ENCODE peak calls at places on chromosomes 3 and 15, in ten cellular contexts. Q is stimulated activated CD8-positive, alpha-beta memory T cell treated with anti-CD3 and anti-CD28 coated beads, Interleukin-7, amount 100 ng/mL, for 1 hour; H is activated CD4-positive, CD25-positive, alpha-beta regulatory T cell treated with anti-CD3 and anti-CD28 coated beads, Interleukin-2, amount 50 U/mL, for 72 hours; V is fibroblast of the aortic adventitia; I is HT-29; C is amygdala; G is progenitor cell of endocrine pancreas; A is activated CD4-positive, alpha-beta T cell treated with anti-CD3 and anti-CD28 coated beads, Interleukin-2, amount 50 U/mL, for 24 hours; U is SIG-M5; R is foreskin melanocyte. P is an unnamed sample.
A peak's percentile ranks its signal among the peaks of the same experiment; 100 is the strongest.

GRCh38 chr3:37537914-37538691 is 323.6 kb upstream of the CTDSPL start:
- DNase-seq in A (no peak), U (no peak), R (no peak), V (peak; percentile 10), C (no peak), G (no peak), I (no peak), H (no peak), Q (no peak), P (no peak)

GRCh38 chr3:14425574-14426304 is 23.3 kb downstream of the SLC6A6 start:
- DNase-seq in Q (no peak), C (no peak), A (peak; percentile 37), U (no peak), H (no peak), R (no peak), G (no peak), V (no peak), I (no peak), P (no peak)

GRCh38 chr15:91694131-91694828 is 159.2 kb upstream of the SLCO3A1 start:
- DNase-seq in Q (no peak), U (no peak), A (no peak), I (no peak), H (no peak), R (no peak), C (no peak), G (no peak), V (peak; percentile 93), P (no peak)

GRCh38 chr15:47507221-47507985 is 209.9 kb upstream of the SEMA6D start:
- DNase-seq in H (no peak), A (no peak), I (no peak), C (no peak), U (no peak), V (no peak), Q (no peak), R (no peak), G (no peak), P (no peak)

GRCh38 chr3:2156244-2156847 is 57.7 kb downstream of the CNTN4 start:
- DNase-seq in H (no peak), A (no peak), R (no peak), U (no peak), I (peak; percentile 30), C (no peak), Q (no peak), G (peak; percentile 12), V (no peak), P (no peak)

GRCh38 chr3:165742351-165742750 is 94.9 kb downstream of the BCHE start:
- DNase-seq in A (no peak), V (no peak), G (no peak), R (no peak), U (no peak), H (no peak), C (no peak), Q (no peak), I (no peak), P (no peak)

GRCh38 chr15:101407439-101407838 is 82.1 kb downstream of the PCSK6 start:
- DNase-seq in I (no peak), G (no peak), Q (no peak), H (no peak), C (no peak), A (no peak), V (no peak), R (no peak), U (no peak), P (no peak)

GRCh38 chr15:39415634-39416033 is 165.2 kb upstream of the THBS1 start:
- DNase-seq in G (no peak), V (no peak), Q (no peak), R (no peak), A (no peak), I (no peak), H (no peak), C (no peak), U (no peak), P (no peak)

GRCh38 chr3:66473181-66473580 is 27.6 kb downstream of the LRIG1 start:
- DNase-seq in A (no peak), U (no peak), V (peak; percentile 47), I (no peak), R (no peak), G (no peak), C (no peak), Q (no peak), H (no peak), P (no peak)

GRCh38 chr15:66768984-66769383 is 66.9 kb downstream of the SMAD6 start:
- DNase-seq in H (no peak), V (no peak), Q (no peak), C (no peak), R (no peak), U (no peak), I (no peak), A (no peak), G (no peak), P (no peak)

GRCh38 chr3:140276698-140277097 is 341.7 kb downstream of the CLSTN2 start:
- DNase-seq in G (no peak), V (peak; percentile 26), R (no peak), H (no peak), A (no peak), C (no peak), Q (no peak), I (peak; percentile 49), U (no peak), P (no peak)

GRCh38 chr3:98536456-98537017 is 4.8 kb downstream of the GPR15 start:
- DNase-seq in H (no peak), I (no peak), G (no peak), V (no peak), C (no peak), Q (no peak), U (no peak), R (no peak), A (no peak), P (no peak)

GRCh38 chr3:183122257-183122932 is 23.1 kb upstream of the MCCC1 start:
- DNase-seq in V (peak; percentile 86), A (peak; percentile 8), U (peak; percentile 18), H (no peak), C (no peak), G (no peak), I (peak; percentile 59), R (no peak), Q (no peak), P (no peak)

GRCh38 chr3:142947799-142948575 is 15.5 kb downstream of the PAQR9 start:
- DNase-seq in Q (no peak), I (no peak), V (no peak), H (no peak), U (no peak), R (peak; percentile 29), G (no peak), C (no peak), A (peak; percentile 12), P (no peak)